ENCODE peak calls at places on chromosomes 5 and 9, in seven cellular contexts. Z is fibroblast of the aortic adventitia, V is A549, X is sigmoid colon, N is HCT116, B is IMR-90, T is tibial nerve. J is an unnamed sample.

GRCh38 chr5:84239509-84239908 is 145.2 kb downstream of the EDIL3 start:
- DNase-seq in Z (peak; percentile 86), V (no peak), X (no peak), N (no peak), B (peak; percentile 70), T (no peak), J (no peak)

GRCh38 chr5:135973323-135974018 is 18.7 kb upstream of the LECT2 start:
- DNase-seq in Z (peak; percentile 94), V (peak; percentile 83), X (no peak), N (no peak), B (peak; percentile 75), T (no peak), J (no peak)

GRCh38 chr5:40680741-40681350 is 1.1 kb downstream of the PTGER4 start:
- DNase-seq in Z (no peak), V (no peak), X (peak; percentile 74), N (no peak), B (no peak), T (peak; percentile 24), J (peak; percentile 44)

GRCh38 chr9:93599571-93600403 is 23.4 kb downstream of the PHF2 start:
- DNase-seq in Z (no peak), V (no peak), X (no peak), N (no peak), B (no peak), T (no peak), J (no peak)

GRCh38 chr5:112004867-112005532 is 248.0 kb upstream of the NREP start:
- DNase-seq in Z (peak; percentile 55), V (no peak), X (no peak), N (no peak), B (peak; percentile 92), T (no peak), J (no peak)

GRCh38 chr5:94263068-94263467 is 355.3 kb downstream of the KIAA0825 start:
- DNase-seq in Z (no peak), V (no peak), X (no peak), N (no peak), B (no peak), T (no peak), J (no peak)

GRCh38 chr9:131624636-131625241 is 79.4 kb downstream of the PRRT1B start:
- DNase-seq in Z (peak; percentile 39), V (no peak), X (no peak), N (no peak), B (peak; percentile 40), T (peak; percentile 30), J (no peak)

GRCh38 chr9:135043345-135043744 is 44.1 kb upstream of the OLFM1 start:
- DNase-seq in Z (no peak), V (no peak), X (peak; percentile 5), N (no peak), B (no peak), T (no peak), J (no peak)

GRCh38 chr5:165627548-165628170 is 2122.2 kb downstream of the MAT2B start:
- DNase-seq in Z (no peak), V (no peak), X (no peak), N (no peak), B (peak; percentile 10), T (no peak), J (no peak)

GRCh38 chr9:85377751-85378289 is 363.9 kb downstream of the AGTPBP1 start:
- DNase-seq in Z (no peak), V (no peak), X (no peak), N (no peak), B (no peak), T (no peak), J (no peak)

GRCh38 chr9:76610009-76610352 is 151.0 kb downstream of the GCNT1 start:
- DNase-seq in Z (peak; percentile 88), V (no peak), X (peak; percentile 91), N (no peak), B (peak; percentile 54), T (peak; percentile 62), J (no peak)

GRCh38 chr9:98793031-98793430 is 3.3 kb downstream of the ANKS6 start:
- DNase-seq in Z (no peak), V (no peak), X (no peak), N (no peak), B (no peak), T (no peak), J (no peak)

GRCh38 chr5:66821626-66822429 is 225.6 kb downstream of the MAST4 start:
- DNase-seq in Z (no peak), V (no peak), X (no peak), N (no peak), B (no peak), T (no peak), J (no peak)

GRCh38 chr9:79977510-79978197 is 405.9 kb downstream of the TLE4 start:
- DNase-seq in Z (peak; percentile 22), V (no peak), X (no peak), N (no peak), B (no peak), T (no peak), J (no peak)

GRCh38 chr5:40384782-40385390 is 294.8 kb upstream of the PTGER4 start:
- DNase-seq in Z (no peak), V (no peak), X (no peak), N (no peak), B (no peak), T (no peak), J (no peak)

GRCh38 chr5:138445547-138446271 is 6.9 kb downstream of the REEP2 start:
- DNase-seq in Z (no peak), V (no peak), X (no peak), N (no peak), B (no peak), T (no peak), J (no peak)

GRCh38 chr5:174609116-174609515 is 115.3 kb upstream of the MSX2 start:
- DNase-seq in Z (no peak), V (no peak), X (no peak), N (peak; percentile 77), B (no peak), T (no peak), J (no peak)

GRCh38 chr5:73426034-73426433 is 22.5 kb downstream of the FOXD1 start:
- DNase-seq in Z (no peak), V (no peak), X (no peak), N (no peak), B (no peak), T (no peak), J (no peak)

GRCh38 chr9:130319300-130319699 is 53.7 kb downstream of the HMCN2 start:
- DNase-seq in Z (no peak), V (no peak), X (no peak), N (no peak), B (no peak), T (no peak), J (no peak)

GRCh38 chr5:148808864-148809642 is 17.4 kb upstream of the ADRB2 start:
- DNase-seq in Z (no peak), V (no peak), X (no peak), N (no peak), B (no peak), T (no peak), J (no peak)

GRCh38 chr9:78291240-78291915 is 5.5 kb upstream of the PSAT1 start:
- DNase-seq in Z (no peak), V (no peak), X (no peak), N (no peak), B (no peak), T (no peak), J (no peak)

GRCh38 chr9:33852216-33852826 is 35.4 kb downstream of the UBE2R2 start:
- DNase-seq in Z (peak; percentile 62), V (peak; percentile 75), X (peak; percentile 73), N (peak; percentile 43), B (peak; percentile 27), T (peak; percentile 65), J (peak; percentile 59)

GRCh38 chr5:171318026-171318425 is 9.0 kb downstream of the TLX3 start:
- DNase-seq in Z (no peak), V (no peak), X (no peak), N (no peak), B (no peak), T (no peak), J (peak; percentile 60)

DNA sequence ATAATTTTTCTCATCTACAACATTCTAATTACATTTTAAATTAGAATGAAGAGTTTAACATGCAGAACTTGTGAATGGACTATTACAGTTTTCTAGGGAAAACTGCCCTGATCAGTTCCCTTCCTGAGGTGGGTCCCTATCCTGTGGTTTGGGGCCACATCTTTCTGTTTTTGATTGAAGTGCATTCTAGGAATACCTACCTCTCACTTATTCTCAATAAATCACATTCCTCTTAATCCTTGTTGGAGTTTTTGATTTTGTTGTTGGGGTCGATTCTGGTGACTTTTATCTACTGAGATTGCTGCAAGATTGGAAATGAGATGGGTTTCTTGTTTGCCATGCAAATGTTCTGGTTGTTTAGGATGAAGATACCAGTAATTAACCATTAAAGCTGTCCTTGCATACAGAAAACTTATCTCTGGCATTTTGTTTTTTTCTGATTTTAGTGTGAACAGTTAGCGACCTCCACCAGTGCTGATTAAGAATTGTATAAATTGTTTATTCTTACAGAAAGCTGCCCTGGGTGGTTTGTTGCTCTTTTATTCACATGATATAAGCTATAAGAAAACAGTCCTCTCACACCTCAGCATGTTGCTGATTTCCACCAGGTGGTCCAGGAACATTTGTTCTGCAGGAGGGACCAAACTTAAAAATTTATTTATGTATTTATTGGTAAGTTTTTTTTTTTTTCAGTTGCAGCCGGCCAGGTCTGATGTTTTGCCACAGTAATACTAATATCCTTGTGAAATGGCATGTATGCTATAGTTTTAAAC is 269.9 kb downstream of the FANCC start:
- DNase-seq in Z (no peak), V (no peak), X (no peak), N (no peak), B (no peak), T (no peak), J (no peak)
- H3K4me3 ChIP-seq in Z (peak overlapping the region; percentile 22), V (peak overlapping the region; percentile 57), X (peak overlapping the region; percentile 58), N (no peak overlapping the region), B (peak overlapping the region; percentile 81), T (no peak overlapping the region), J (no peak overlapping the region)

GRCh38 chr5:104080646-104081175 is 518.1 kb upstream of the NUDT12 start:
- DNase-seq in Z (no peak), V (no peak), X (no peak), N (no peak), B (no peak), T (no peak), J (no peak)
- H3K4me3 ChIP-seq in Z (no peak overlapping the region), V (peak overlapping the region; percentile 36), X (no peak overlapping the region), N (peak overlapping the region; percentile 60), B (no peak overlapping the region), T (no peak overlapping the region), J (no peak overlapping the region)

GRCh38 chr5:88145205-88145602 is 123.4 kb downstream of the TMEM161B start:
- DNase-seq in Z (peak; percentile 3), V (no peak), X (no peak), N (no peak), B (no peak), T (no peak), J (peak; percentile 15)

GRCh38 chr5:88143693-88144218 is 124.9 kb downstream of the TMEM161B start:
- DNase-seq in Z (no peak), V (no peak), X (no peak), N (no peak), B (no peak), T (no peak), J (peak; percentile 12)

GRCh38 chr5:88142801-88143692 is 125.6 kb downstream of the TMEM161B start:
- DNase-seq in Z (peak; percentile 51), V (no peak), X (peak; percentile 86), N (no peak), B (no peak), T (no peak), J (peak; percentile 45)

GRCh38 chr5:88145603-88146467 is 122.8 kb downstream of the TMEM161B start:
- DNase-seq in Z (no peak), V (no peak), X (no peak), N (no peak), B (no peak), T (no peak), J (peak; percentile 67)

GRCh38 chr5:88144219-88145040 is 124.2 kb downstream of the TMEM161B start:
- DNase-seq in Z (no peak), V (no peak), X (no peak), N (no peak), B (no peak), T (no peak), J (peak; percentile 63)
- H3K4me3 ChIP-seq in Z (no peak overlapping the region), V (no peak overlapping the region), X (peak overlapping the region; percentile 54), N (no peak overlapping the region), B (no peak overlapping the region), T (no peak overlapping the region), J (no peak overlapping the region)

GRCh38 chr5:77946381-77947050 is 170.4 kb upstream of the TBCA start:
- DNase-seq in Z (no peak), V (no peak), X (no peak), N (no peak), B (no peak), T (no peak), J (no peak)
- H3K4me3 ChIP-seq in Z (no peak overlapping the region), V (no peak overlapping the region), X (no peak overlapping the region), N (no peak overlapping the region), B (no peak overlapping the region), T (no peak overlapping the region), J (no peak overlapping the region)